ENCODE peak calls at places on chromosome 2, in ten cellular contexts. K is cardiac muscle cell, V is heart left ventricle, H is fibroblast of lung, U is ovary, M is tibial artery, W is fibroblast of pulmonary artery, Z is AG04450, S is GM12878, C is GM23338. E is an unnamed sample.

GRCh38 chr2:179165356-179166000 is 99.2 kb downstream of the SESTD1 start:
- DNase-seq in K (peak; percentile 4), C (peak; percentile 21), V (no peak), M (no peak), Z (no peak), S (no peak), W (no peak), U (no peak), H (peak; percentile 11), E (no peak)

GRCh38 chr2:101873543-101873942 is 118.2 kb upstream of the IL1R2 start:
- DNase-seq in U (no peak), Z (no peak), H (no peak), M (no peak), S (no peak), C (no peak), W (peak; percentile 24), K (no peak), V (no peak), E (no peak)

GRCh38 chr2:197158591-197159550 is 151.7 kb downstream of the ANKRD44 start:
- DNase-seq in V (no peak), W (no peak), M (no peak), U (no peak), C (no peak), K (no peak), H (peak; percentile 27), S (no peak), Z (no peak), E (peak; percentile 50)

GRCh38 chr2:23289671-23290070 is 95.3 kb upstream of the KLHL29 start:
- DNase-seq in S (no peak), K (no peak), U (no peak), C (no peak), H (no peak), M (no peak), W (no peak), Z (no peak), V (no peak), E (no peak)

GRCh38 chr2:45497355-45497754 is 113.7 kb downstream of the SRBD1 start:
- DNase-seq in H (peak; percentile 65), Z (no peak), S (peak; percentile 19), U (no peak), K (peak; percentile 2), M (no peak), C (no peak), W (peak; percentile 2), V (no peak), E (no peak)

GRCh38 chr2:128396500-128396891 is 77.8 kb upstream of the HS6ST1 start:
- DNase-seq in C (peak; percentile 77), Z (no peak), K (peak; percentile 29), H (no peak), W (no peak), V (no peak), U (no peak), S (no peak), M (no peak), E (no peak)

GRCh38 chr2:51981813-51982212 is 949.9 kb upstream of the NRXN1 start:
- DNase-seq in M (no peak), H (peak; percentile 40), Z (no peak), K (peak; percentile 57), S (no peak), U (no peak), V (no peak), W (peak; percentile 67), C (no peak), E (peak; percentile 7)

GRCh38 chr2:54676656-54677055 is 46.8 kb upstream of the EML6 start:
- DNase-seq in V (no peak), S (no peak), M (no peak), K (no peak), C (no peak), H (peak; percentile 55), W (no peak), Z (no peak), U (no peak), E (no peak)

GRCh38 chr2:22999951-23000350 is 385.0 kb upstream of the KLHL29 start:
- DNase-seq in C (no peak), K (no peak), H (no peak), Z (no peak), U (no peak), V (no peak), S (no peak), M (no peak), W (no peak), E (no peak)

GRCh38 chr2:101803128-101803527 is 105.6 kb downstream of the MAP4K4 start:
- DNase-seq in U (no peak), S (no peak), W (peak; percentile 60), K (peak; percentile 66), M (no peak), Z (no peak), H (peak; percentile 86), V (no peak), C (no peak), E (no peak)

GRCh38 chr2:88122141-88122884 is 5.5 kb downstream of the FABP1 start:
- DNase-seq in H (no peak), M (no peak), S (no peak), K (no peak), C (no peak), V (no peak), Z (no peak), W (no peak), U (no peak), E (no peak)

DNA sequence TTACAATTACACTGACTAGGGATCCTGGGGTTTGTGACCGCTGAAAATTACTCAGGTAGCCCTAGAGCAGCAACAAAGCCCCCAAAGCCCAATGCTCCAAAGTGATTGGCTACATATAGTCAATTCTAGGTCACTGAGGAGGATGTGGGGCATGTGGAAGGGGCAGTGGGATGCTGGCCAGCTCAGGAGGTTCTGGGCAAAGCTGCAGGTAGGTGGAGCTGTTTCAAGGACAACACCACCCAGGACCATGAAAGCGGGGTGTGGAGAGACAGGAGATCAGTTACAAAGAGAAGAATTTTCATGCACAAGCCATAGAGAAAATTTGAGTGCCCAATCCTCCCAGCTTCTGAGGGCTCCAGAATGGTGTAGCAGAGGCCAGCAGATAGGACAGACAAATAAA is 75.0 kb upstream of the CCDC85A start:
- DNase-seq in S (no peak), W (no peak), H (no peak), K (no peak), U (no peak), C (peak; percentile 23), V (no peak), M (no peak), Z (no peak), E (no peak)
- TF ChIP-seq CTCF in S (no peak), W (no peak), H (no peak), K (no peak), U (no peak), C (peak; percentile 60), V (no peak), M (no peak), Z (no peak), E (no peak)

DNA sequence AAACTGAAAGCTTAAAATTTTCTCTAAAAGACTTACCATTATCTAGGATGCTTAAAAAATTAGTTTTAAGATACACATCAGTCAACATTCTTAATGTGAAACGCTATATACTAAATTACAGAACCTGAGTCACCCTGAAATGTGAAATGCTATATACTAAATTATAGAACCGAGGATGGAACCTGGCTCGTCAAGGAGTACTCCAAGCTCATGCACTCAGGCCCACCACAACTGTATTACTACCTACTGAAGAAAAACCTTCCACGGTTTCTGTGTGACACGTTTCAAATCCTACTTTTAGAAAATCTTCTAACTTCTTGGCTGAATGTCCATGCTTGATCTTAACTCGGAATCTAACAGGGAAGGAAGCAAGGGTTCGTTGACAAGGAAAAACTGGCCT is 1.5 kb downstream of the PRKD3 start:
- DNase-seq in V (no peak), H (peak; percentile 12), C (no peak), W (peak; percentile 3), S (no peak), Z (no peak), U (no peak), M (no peak), K (no peak), E (no peak)
- H3K4me3 ChIP-seq in V (peak overlapping the region; percentile 89), H (peak overlapping the region; percentile 73), C (peak overlapping the region; percentile 91), W (peak overlapping the region; percentile 77), S (peak overlapping the region; percentile 69), Z (peak overlapping the region; percentile 79), U (peak overlapping the region; percentile 62), M (peak overlapping the region; percentile 82), K (peak overlapping the region; percentile 87), E (no peak overlapping the region)

DNA sequence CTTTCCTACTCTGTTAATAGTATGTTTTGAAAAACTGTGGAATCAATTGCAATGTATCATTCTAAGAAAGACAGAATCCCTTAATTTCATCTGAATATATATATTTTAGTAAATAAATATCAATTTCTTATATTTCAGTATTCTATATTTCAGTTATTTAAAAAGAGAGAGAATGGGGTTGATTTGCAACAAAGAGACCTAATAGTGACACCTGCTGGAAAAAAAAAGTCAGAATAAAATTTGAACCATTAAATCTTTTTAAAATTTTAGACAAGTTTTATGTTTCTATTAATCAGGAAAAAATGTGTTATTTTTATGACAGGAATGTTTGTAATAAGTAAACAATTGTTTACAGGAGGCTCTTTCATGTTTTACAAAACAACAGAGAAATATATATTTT is 20.7 kb upstream of the CCNT2 start:
- DNase-seq in Z (no peak), C (peak; percentile 24), K (peak; percentile 24), U (no peak), H (no peak), S (no peak), V (no peak), W (peak; percentile 42), M (no peak), E (no peak)
- TF ChIP-seq CTCF in Z (peak; percentile 43), C (no peak), K (peak; percentile 34), U (no peak), H (peak; percentile 16), S (no peak), V (peak; percentile 55), W (peak; percentile 30), M (peak; percentile 20), E (peak; percentile 31)

GRCh38 chr2:314561-315336 is 26.9 kb upstream of the ALKAL2 start:
- DNase-seq in H (no peak), U (no peak), K (no peak), M (no peak), V (no peak), Z (no peak), C (no peak), W (no peak), S (no peak), E (no peak)

GRCh38 chr2:317501-318424 is 29.9 kb upstream of the ALKAL2 start:
- DNase-seq in V (no peak), C (peak; percentile 25), M (no peak), H (peak; percentile 72), W (peak; percentile 11), U (no peak), Z (no peak), S (no peak), K (peak; percentile 15), E (no peak)

GRCh38 chr2:313991-314390 is 26.1 kb upstream of the ALKAL2 start:
- DNase-seq in V (no peak), K (no peak), M (no peak), H (no peak), S (no peak), C (no peak), U (no peak), W (no peak), Z (no peak), E (no peak)

GRCh38 chr2:319059-319600 is 31.2 kb upstream of the ALKAL2 start:
- DNase-seq in M (no peak), V (no peak), W (no peak), H (no peak), Z (no peak), S (no peak), K (no peak), C (no peak), U (no peak), E (no peak)

DNA sequence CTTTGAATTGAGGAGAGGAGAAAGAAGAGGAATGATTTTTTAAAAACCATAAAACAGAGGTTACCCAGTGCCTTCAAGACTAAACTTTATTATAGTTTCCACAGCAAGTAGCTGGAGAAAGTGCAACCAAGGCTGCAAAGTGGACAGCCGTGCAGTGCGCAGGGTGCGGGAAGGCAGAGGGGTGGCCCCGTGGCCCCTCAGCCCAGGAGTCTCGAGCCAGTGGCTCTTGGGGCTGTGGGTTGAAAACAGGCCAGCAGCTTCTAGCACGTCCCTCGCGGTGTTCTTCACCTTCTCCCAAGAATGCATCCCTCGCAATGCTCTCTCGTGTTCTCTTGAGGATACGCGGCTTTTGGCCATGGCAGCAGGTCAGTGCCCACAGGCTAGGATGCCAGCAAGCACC is 28.5 kb upstream of the ALKAL2 start:
- DNase-seq in V (no peak), W (no peak), Z (no peak), K (no peak), M (no peak), U (no peak), S (no peak), H (no peak), C (no peak), E (no peak)
- H3K4me3 ChIP-seq in V (no peak overlapping the region), W (no peak overlapping the region), Z (no peak overlapping the region), K (no peak overlapping the region), M (no peak overlapping the region), U (no peak overlapping the region), S (no peak overlapping the region), H (no peak overlapping the region), C (no peak overlapping the region), E (no peak overlapping the region)